ENCODE peak calls at places on chromosomes 16 and 17, in eight cellular contexts. B is CD4-positive, alpha-beta T cell; T is T-helper 17 cell; V is caudate nucleus; W is CD8-positive, alpha-beta memory T cell; H is AG04450; Z is stimulated activated CD4-positive, alpha-beta T cell treated with anti-CD3 and anti-CD28 coated beads, Interleukin-12 subunit alpha, Interleukin-12 subunit beta, amount 100 ng/mL, for 24 hours; I is fibroblast of lung. Y is an unnamed sample.

GRCh38 chr16:11665071-11665491 is 3.2 kb upstream of the SNN start:
- DNase-seq in Z (no peak), W (no peak), B (peak; percentile 55), H (no peak), V (no peak), I (no peak), T (no peak), Y (no peak)

GRCh38 chr16:67936124-67936875 is at the start of gene PSMB10:
- DNase-seq in B (peak; percentile 35), H (no peak), Z (peak; percentile 44), T (peak; percentile 50), W (peak; percentile 16), I (peak; percentile 64), V (peak; percentile 46), Y (peak; percentile 59)

GRCh38 chr16:27698266-27698665 is 148.3 kb downstream of the KATNIP start:
- DNase-seq in B (no peak), I (no peak), Z (no peak), V (no peak), T (no peak), W (no peak), H (no peak), Y (no peak)

GRCh38 chr17:70476368-70476767 is 307.0 kb downstream of the KCNJ2 start:
- DNase-seq in V (no peak), W (no peak), H (no peak), Z (no peak), T (no peak), I (no peak), B (no peak), Y (no peak)

GRCh38 chr16:89191901-89192184 is 8.5 kb downstream of the SLC22A31 start:
- DNase-seq in Z (no peak), I (no peak), B (no peak), V (no peak), T (no peak), H (no peak), W (no peak), Y (no peak)

GRCh38 chr16:81740163-81740562 is 38.9 kb upstream of the PLCG2 start:
- DNase-seq in I (no peak), Z (no peak), B (no peak), V (no peak), W (no peak), H (no peak), T (no peak), Y (no peak)

GRCh38 chr17:64085650-64086005 is 44.3 kb downstream of the ERN1 start:
- DNase-seq in T (no peak), Z (no peak), I (no peak), H (no peak), V (no peak), B (no peak), W (no peak), Y (no peak)

GRCh38 chr17:82202981-82203380 is 9.7 kb downstream of the CCDC57 start:
- DNase-seq in B (no peak), W (no peak), Z (peak; percentile 39), V (no peak), I (no peak), H (no peak), T (no peak), Y (no peak)

GRCh38 chr16:4114257-4115208 is 1.7 kb downstream of the ADCY9 start:
- DNase-seq in V (no peak), W (no peak), T (no peak), H (no peak), I (no peak), Z (no peak), B (no peak), Y (no peak)

GRCh38 chr17:9230346-9230745 is 209.0 kb downstream of the NTN1 start:
- DNase-seq in B (no peak), H (no peak), T (no peak), W (no peak), Z (no peak), I (peak; percentile 44), V (no peak), Y (no peak)

GRCh38 chr17:51666971-51667721 is 406.8 kb downstream of the UTP18 start:
- DNase-seq in V (no peak), T (no peak), W (no peak), H (no peak), B (no peak), Z (no peak), I (no peak), Y (peak; percentile 11)

GRCh38 chr16:637081-638018 is 1.2 kb upstream of the METTL26 start:
- DNase-seq in I (peak; percentile 78), Z (peak; percentile 87), V (peak; percentile 97), W (peak; percentile 80), B (peak; percentile 86), T (peak; percentile 89), H (peak; percentile 72), Y (peak; percentile 92)

GRCh38 chr16:68259007-68259406 is 5.3 kb upstream of the SLC7A6 start:
- DNase-seq in Z (no peak), B (no peak), V (no peak), H (no peak), W (no peak), T (no peak), I (no peak), Y (no peak)

GRCh38 chr16:14399397-14400284 is 230.4 kb downstream of the PARN start:
- DNase-seq in W (no peak), T (no peak), V (peak; percentile 10), Z (no peak), H (no peak), B (no peak), I (peak; percentile 83), Y (peak; percentile 67)

GRCh38 chr17:59643159-59643857 is 23.6 kb downstream of the CLTC start:
- DNase-seq in T (no peak), H (no peak), I (peak; percentile 60), B (no peak), Z (no peak), W (no peak), V (no peak), Y (peak; percentile 70)

GRCh38 chr16:86905302-86905701 is 327.0 kb downstream of the FOXL1 start:
- DNase-seq in W (no peak), T (no peak), I (no peak), Z (no peak), H (no peak), B (no peak), V (no peak), Y (no peak)

GRCh38 chr16:58109330-58109729 is 19.9 kb downstream of the CFAP20 start:
- DNase-seq in H (no peak), Z (no peak), V (no peak), B (no peak), T (no peak), I (no peak), W (no peak), Y (no peak)

Y was measured in epithelial cell of esophagus.